ENCODE peak calls at places on chromosomes 11 and 22, in seven cellular contexts. S, T, I, H, R, Y and A are unnamed samples.
A peak's percentile ranks its signal among the peaks of the same experiment; 100 is the strongest.

GRCh38 chr11:32893091-32893946 is 708 bp downstream of the QSER1 start:
- DNase-seq in S (peak; percentile 46), T (peak; percentile 68), I (peak; percentile 43), H (no peak), R (peak; percentile 43), Y (no peak), A (peak; percentile 53)

GRCh38 chr11:85132839-85133238 is 494.3 kb downstream of the DLG2 start:
- DNase-seq in S (no peak), T (no peak), I (no peak), H (no peak), R (no peak), Y (no peak), A (peak; percentile 30)

GRCh38 chr22:40289991-40290459 is 56.3 kb upstream of the ADSL start:
- DNase-seq in S (no peak), T (no peak), I (no peak), H (no peak), R (no peak), Y (peak; percentile 8), A (no peak)

GRCh38 chr22:26534874-26535470 is 22.7 kb upstream of the TFIP11 start:
- DNase-seq in S (no peak), T (no peak), I (no peak), H (no peak), R (no peak), Y (no peak), A (no peak)

GRCh38 chr11:74678041-74678440 is 53.2 kb downstream of the CHRDL2 start:
- DNase-seq in S (no peak), T (no peak), I (no peak), H (no peak), R (no peak), Y (no peak), A (peak; percentile 9)

GRCh38 chr22:20254975-20255946 is 12.9 kb downstream of the RTN4R start:
- DNase-seq in S (no peak), T (no peak), I (no peak), H (no peak), R (no peak), Y (no peak), A (no peak)

GRCh38 chr11:117735350-117735977 is 61.6 kb downstream of the DSCAML1 start:
- DNase-seq in S (no peak), T (no peak), I (no peak), H (no peak), R (no peak), Y (no peak), A (no peak)

GRCh38 chr11:45298718-45299117 is 12.6 kb upstream of the SYT13 start:
- DNase-seq in S (no peak), T (no peak), I (no peak), H (no peak), R (no peak), Y (no peak), A (no peak)

GRCh38 chr11:69962152-69962551 is 116.0 kb upstream of the ANO1 start:
- DNase-seq in S (no peak), T (no peak), I (no peak), H (peak; percentile 77), R (peak; percentile 59), Y (no peak), A (no peak)

GRCh38 chr11:60756307-60757032 is at the start of gene MS4A15:
- DNase-seq in S (no peak), T (peak; percentile 9), I (no peak), H (peak; percentile 29), R (peak; percentile 41), Y (no peak), A (no peak)

GRCh38 chr11:7019500-7020182 is 505 bp downstream of the ZNF214 start:
- DNase-seq in S (peak; percentile 20), T (peak; percentile 30), I (peak; percentile 20), H (no peak), R (no peak), Y (no peak), A (peak; percentile 37)

GRCh38 chr11:34203377-34203801 is 98.0 kb downstream of the NAT10 start:
- DNase-seq in S (no peak), T (no peak), I (no peak), H (no peak), R (no peak), Y (no peak), A (no peak)

GRCh38 chr11:1867381-1867780 is 14.5 kb downstream of the LSP1 start:
- DNase-seq in S (no peak), T (no peak), I (no peak), H (no peak), R (no peak), Y (no peak), A (no peak)

GRCh38 chr22:46109474-46110003 is 40.8 kb upstream of the PPARA start:
- DNase-seq in S (no peak), T (no peak), I (peak; percentile 38), H (no peak), R (no peak), Y (no peak), A (no peak)

GRCh38 chr22:19055801-19056200 is 66.4 kb downstream of the DGCR2 start:
- DNase-seq in S (no peak), T (no peak), I (no peak), H (no peak), R (no peak), Y (no peak), A (no peak)

GRCh38 chr11:117809236-117810055 is 12.4 kb upstream of the DSCAML1 start:
- DNase-seq in S (peak; percentile 19), T (peak; percentile 20), I (peak; percentile 66), H (peak; percentile 63), R (peak; percentile 86), Y (no peak), A (peak; percentile 51)

GRCh38 chr11:77075425-77075905 is 8.7 kb downstream of the CAPN5 start:
- DNase-seq in S (no peak), T (no peak), I (no peak), H (no peak), R (no peak), Y (no peak), A (no peak)

GRCh38 chr22:29587938-29588699 is 7.2 kb upstream of the NIPSNAP1 start:
- DNase-seq in S (no peak), T (no peak), I (peak; percentile 59), H (no peak), R (peak; percentile 36), Y (no peak), A (no peak)

GRCh38 chr11:118705796-118706545 is 26.5 kb upstream of the TREH start:
- DNase-seq in S (no peak), T (no peak), I (no peak), H (no peak), R (no peak), Y (no peak), A (no peak)

GRCh38 chr11:108224366-108224765 is 1.5 kb downstream of the ATM start:
- DNase-seq in S (no peak), T (peak; percentile 30), I (no peak), H (no peak), R (no peak), Y (no peak), A (no peak)

GRCh38 chr11:108221981-108222685 is at the start of gene NPAT:
- DNase-seq in S (no peak), T (no peak), I (no peak), H (no peak), R (no peak), Y (no peak), A (no peak)

GRCh38 chr11:108223449-108224149 is 732 bp downstream of the ATM start:
- DNase-seq in S (no peak), T (peak; percentile 91), I (peak; percentile 14), H (no peak), R (no peak), Y (no peak), A (no peak)

GRCh38 chr11:108221401-108221800 is 1.0 kb downstream of the NPAT start:
- DNase-seq in S (no peak), T (peak; percentile 66), I (no peak), H (no peak), R (no peak), Y (no peak), A (no peak)

DNA sequence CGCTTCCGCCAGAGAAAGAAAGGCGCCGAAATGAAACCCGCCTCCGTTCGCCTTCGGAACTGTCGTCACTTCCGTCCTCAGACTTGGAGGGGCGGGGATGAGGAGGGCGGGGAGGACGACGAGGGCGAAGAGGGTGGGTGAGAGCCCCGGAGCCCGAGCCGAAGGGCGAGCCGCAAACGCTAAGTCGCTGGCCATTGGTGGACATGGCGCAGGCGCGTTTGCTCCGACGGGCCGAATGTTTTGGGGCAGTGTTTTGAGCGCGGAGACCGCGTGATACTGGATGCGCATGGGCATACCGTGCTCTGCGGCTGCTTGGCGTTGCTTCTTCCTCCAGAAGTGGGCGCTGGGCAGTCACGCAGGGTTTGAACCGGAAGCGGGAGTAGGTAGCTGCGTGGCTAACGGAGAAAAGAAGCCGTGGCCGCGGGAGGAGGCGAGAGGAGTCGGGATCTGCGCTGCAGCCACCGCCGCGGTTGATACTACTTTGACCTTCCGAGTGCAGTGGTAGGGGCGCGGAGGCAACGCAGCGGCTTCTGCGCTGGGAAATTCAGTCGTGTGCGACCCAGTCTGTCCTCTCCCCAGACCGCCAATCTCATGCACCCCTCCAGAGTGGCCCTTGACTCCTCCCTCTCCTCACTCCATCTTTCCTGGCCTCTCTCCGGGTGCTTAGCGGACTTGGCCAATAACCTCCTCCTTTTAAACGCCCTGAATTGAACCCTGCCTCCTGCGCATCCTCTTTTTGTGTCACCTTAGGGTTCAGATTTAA is at the start of gene ATM:
- DNase-seq in S (peak; percentile 99), T (peak; percentile 99), I (peak; percentile 99), H (peak; percentile 98), R (peak; percentile 75), Y (peak; percentile 91), A (peak; percentile 100)
- TF ChIP-seq POLR2A in S (peak; percentile 6), T (peak; percentile 78), I (peak; percentile 77), H (peak; percentile 62), R (peak; percentile 90), Y (peak; percentile 26), A (peak; percentile 40)

GRCh38 chr11:47494996-47495855 is 46.3 kb upstream of the RAPSN start:
- DNase-seq in S (no peak), T (peak; percentile 20), I (no peak), H (no peak), R (no peak), Y (no peak), A (no peak)

GRCh38 chr11:47495856-47496217 is 46.9 kb upstream of the RAPSN start:
- DNase-seq in S (no peak), T (no peak), I (no peak), H (no peak), R (no peak), Y (no peak), A (no peak)

GRCh38 chr11:47498149-47498548 is 49.2 kb upstream of the RAPSN start:
- DNase-seq in S (no peak), T (no peak), I (no peak), H (no peak), R (no peak), Y (no peak), A (no peak)

GRCh38 chr11:47498584-47499152 is 49.7 kb upstream of the RAPSN start:
- DNase-seq in S (no peak), T (no peak), I (no peak), H (no peak), R (no peak), Y (no peak), A (no peak)

GRCh38 chr11:47496808-47497207 is 47.9 kb upstream of the RAPSN start:
- DNase-seq in S (no peak), T (no peak), I (no peak), H (no peak), R (no peak), Y (no peak), A (no peak)
- TF ChIP-seq POLR2A in S (no peak), T (no peak), I (no peak), H (no peak), R (no peak), Y (no peak), A (no peak)

GRCh38 chr11:114166897-114167323 is 107.4 kb downstream of the ZBTB16 start:
- DNase-seq in S (peak; percentile 77), T (no peak), I (peak; percentile 62), H (no peak), R (no peak), Y (no peak), A (no peak)
- TF ChIP-seq POLR2A in S (no peak), T (no peak), I (no peak), H (no peak), R (no peak), Y (peak; percentile 22), A (no peak)

GRCh38 chr11:72682238-72682872 is 8.1 kb upstream of the PDE2A start:
- DNase-seq in S (no peak), T (no peak), I (no peak), H (no peak), R (no peak), Y (no peak), A (no peak)
- TF ChIP-seq POLR2A in S (no peak), T (no peak), I (no peak), H (no peak), R (no peak), Y (no peak), A (no peak)